ENCODE peak calls at places on chromosomes 12 and 14, in ten cellular contexts. H is frontal cortex; K is lower leg skin; S is mesothelial cell of epicardium; A is activated T-helper 9 cell treated with anti-CD3 and anti-CD28 coated beads, Interleukin-2, amount 50 U/mL, for 16 hours; F is NCI-H510A; Q is effector memory CD8-positive, alpha-beta T cell; W is NCI-H446; D is activated CD4-positive, alpha-beta T cell treated with anti-CD3 and anti-CD28 coated beads, Interleukin-2, amount 10 ng/mL, durations not matched to agents 7 days and 5 days; E is NCI-H1694 treated with DMSO at 0.1 percent for 48 hours. L is an unnamed sample.

GRCh38 chr14:22526210-22526609 is 62.8 kb downstream of the DAD1 start:
- DNase-seq in E (no peak), Q (no peak), D (no peak), K (no peak), S (no peak), W (no peak), A (no peak), F (no peak), H (no peak), L (no peak)

GRCh38 chr12:93419388-93420034 is 22.2 kb downstream of the UBE2N start:
- DNase-seq in F (no peak), S (no peak), A (no peak), D (no peak), E (peak; percentile 58), Q (no peak), H (no peak), W (peak; percentile 68), K (no peak), L (peak; percentile 21)

GRCh38 chr12:79778802-79779201 is 88.0 kb upstream of the PAWR start:
- DNase-seq in K (no peak), A (no peak), E (no peak), W (no peak), F (no peak), H (no peak), Q (no peak), S (no peak), D (no peak), L (no peak)

GRCh38 chr14:104244221-104245011 is 106.0 kb downstream of the KIF26A start:
- DNase-seq in Q (no peak), K (no peak), W (peak; percentile 56), A (no peak), F (no peak), S (no peak), H (no peak), E (no peak), D (no peak), L (no peak)

GRCh38 chr12:9707356-9707755 is 25.5 kb downstream of the CLECL1 start:
- DNase-seq in F (no peak), S (no peak), Q (no peak), W (no peak), H (no peak), A (no peak), E (no peak), K (no peak), D (no peak), L (no peak)

GRCh38 chr12:49627752-49628360 is 4.5 kb downstream of the PRPF40B start:
- DNase-seq in W (no peak), Q (no peak), A (no peak), D (no peak), K (no peak), E (no peak), H (no peak), S (no peak), F (no peak), L (no peak)

GRCh38 chr12:60174476-60174875 is 578.6 kb downstream of the SLC16A7 start:
- DNase-seq in E (no peak), K (no peak), W (no peak), A (no peak), S (no peak), F (no peak), Q (no peak), H (no peak), D (no peak), L (no peak)

GRCh38 chr14:52277552-52277951 is 10.1 kb downstream of the PTGDR start:
- DNase-seq in K (no peak), A (no peak), F (no peak), D (no peak), W (no peak), Q (no peak), H (no peak), S (no peak), E (no peak), L (no peak)

GRCh38 chr12:64780531-64781373 is 21.5 kb upstream of the GNS start:
- DNase-seq in A (no peak), F (peak; percentile 62), Q (no peak), K (no peak), S (peak; percentile 54), H (peak; percentile 58), E (no peak), W (peak; percentile 8), D (no peak), L (no peak)

GRCh38 chr14:80134321-80134720 is 77.0 kb downstream of the DIO2 start:
- DNase-seq in E (no peak), A (no peak), F (no peak), D (no peak), K (no peak), H (no peak), Q (no peak), S (no peak), W (no peak), L (no peak)

GRCh38 chr12:29756741-29757390 is 26.9 kb downstream of the TMTC1 start:
- DNase-seq in E (no peak), F (no peak), H (no peak), W (no peak), A (no peak), S (no peak), K (no peak), Q (no peak), D (no peak), L (no peak)

GRCh38 chr12:25811656-25812126 is 146.8 kb upstream of the RASSF8 start:
- DNase-seq in F (no peak), A (no peak), Q (no peak), H (no peak), D (no peak), E (no peak), W (no peak), K (no peak), S (no peak), L (no peak)

GRCh38 chr12:132734206-132734605 is 23.6 kb downstream of the PGAM5 start:
- DNase-seq in D (no peak), S (no peak), H (no peak), Q (no peak), W (no peak), A (no peak), E (no peak), F (no peak), K (no peak), L (no peak)

L was measured in DMS 273 treated with DMSO at 0.1 percent for 48 hours.